ENCODE peak calls at places on chromosomes 16 and 17, in four cellular contexts. X is OCI-LY7, I is RPMI7951, K is endothelial cell. G is an unnamed sample.

GRCh38 chr16:86865866-86866675 is 287.7 kb downstream of the FOXL1 start:
- DNase-seq in X (no peak), I (peak; percentile 83), K (no peak), G (no peak)

GRCh38 chr17:50213026-50214015 is 11.9 kb upstream of the COL1A1 start:
- DNase-seq in X (peak; percentile 29), I (no peak), K (no peak), G (no peak)

GRCh38 chr16:66189951-66190350 is 176.5 kb upstream of the CDH5 start:
- DNase-seq in X (no peak), I (peak; percentile 85), K (no peak), G (no peak)

GRCh38 chr17:82160081-82160480 is 52.6 kb downstream of the CCDC57 start:
- DNase-seq in X (no peak), I (no peak), K (no peak), G (no peak)

GRCh38 chr17:8935194-8935593 is 30.3 kb downstream of the PIK3R5 start:
- DNase-seq in X (no peak), I (peak; percentile 44), K (no peak), G (no peak)

GRCh38 chr17:77432791-77433190 is 292.0 kb downstream of the SEC14L1 start:
- DNase-seq in X (no peak), I (no peak), K (no peak), G (no peak)

GRCh38 chr16:84806256-84806889 is 13.4 kb upstream of the CRISPLD2 start:
- DNase-seq in X (no peak), I (peak; percentile 99), K (no peak), G (peak; percentile 93)

GRCh38 chr16:82287948-82288347 is 117.9 kb upstream of the MPHOSPH6 start:
- DNase-seq in X (no peak), I (no peak), K (no peak), G (no peak)

GRCh38 chr17:48052956-48053757 is 5.0 kb downstream of the NFE2L1 start:
- DNase-seq in X (no peak), I (peak; percentile 37), K (no peak), G (peak; percentile 92)

GRCh38 chr16:67537270-67537635 is 8.6 kb downstream of the RIPOR1 start:
- DNase-seq in X (no peak), I (no peak), K (peak; percentile 84), G (no peak)

GRCh38 chr17:82392967-82393366 is 21.4 kb downstream of the UTS2R start:
- DNase-seq in X (no peak), I (no peak), K (no peak), G (no peak)

GRCh38 chr16:21524068-21524751 is 75.2 kb upstream of the METTL9 start:
- DNase-seq in X (no peak), I (no peak), K (no peak), G (no peak)